ENCODE peak calls at places on chromosomes 16 and 17, in five cellular contexts. M, E, H, A and X are unnamed samples. For H3K4me1, the result is how much of the 10 kb centered on the place peaks cover.

GRCh38 chr17:79607941-79608728 is 2.7 kb downstream of the RBFOX3 start:
- DNase-seq in M (no peak), E (no peak), H (peak), A (no peak), X (no peak)

GRCh38 chr17:64061157-64061898 is 40.9 kb upstream of the ICAM2 start:
- DNase-seq in M (no peak), E (no peak), H (no peak), A (no peak), X (peak)

GRCh38 chr17:65236321-65236720 is 99.2 kb downstream of the RGS9 start:
- DNase-seq in M (no peak), E (no peak), H (no peak), A (no peak), X (no peak)

GRCh38 chr16:75555213-75555706 is 792 bp downstream of the TMEM231 start:
- DNase-seq in M (peak), E (peak), H (peak), A (peak), X (peak)

GRCh38 chr17:77831497-77832179 is 126.9 kb upstream of the TNRC6C start:
- DNase-seq in M (no peak), E (no peak), H (no peak), A (peak), X (no peak)

GRCh38 chr17:47821424-47822379 is at the start of gene OSBPL7:
- DNase-seq in M (peak), E (peak), H (peak), A (peak), X (peak)

GRCh38 chr17:1241904-1242303 is 28.3 kb upstream of the BHLHA9 start:
- DNase-seq in M (no peak), E (peak), H (no peak), A (no peak), X (no peak)

GRCh38 chr17:64281962-64282752 is 19.1 kb upstream of the TEX2 start:
- DNase-seq in M (no peak), E (peak), H (peak), A (no peak), X (peak)

GRCh38 chr16:17062676-17063075 is 408.1 kb downstream of the XYLT1 start:
- DNase-seq in M (no peak), E (no peak), H (no peak), A (no peak), X (no peak)

GRCh38 chr17:75181608-75182318 is 996 bp downstream of the SUMO2 start:
- DNase-seq in M (no peak), E (peak), H (no peak), A (no peak), X (peak)

GRCh38 chr16:90046971-90047713 is 27.9 kb upstream of the DBNDD1 start:
- DNase-seq in M (peak), E (peak), H (peak), A (no peak), X (no peak)

GRCh38 chr16:57038151-57038550 is 48.8 kb downstream of the NLRC5 start:
- DNase-seq in M (no peak), E (no peak), H (no peak), A (no peak), X (no peak)

GRCh38 chr16:55508941-55509920 is at the start of gene LPCAT2:
- DNase-seq in M (peak), E (peak), H (peak), A (peak), X (no peak)

GRCh38 chr17:19724501-19725420 is 8.4 kb upstream of the SLC47A2 start:
- DNase-seq in M (peak), E (peak), H (peak), A (peak), X (peak)

GRCh38 chr17:62629556-62630364 is 2.3 kb downstream of the MRC2 start:
- DNase-seq in M (no peak), E (no peak), H (no peak), A (no peak), X (no peak)

DNA sequence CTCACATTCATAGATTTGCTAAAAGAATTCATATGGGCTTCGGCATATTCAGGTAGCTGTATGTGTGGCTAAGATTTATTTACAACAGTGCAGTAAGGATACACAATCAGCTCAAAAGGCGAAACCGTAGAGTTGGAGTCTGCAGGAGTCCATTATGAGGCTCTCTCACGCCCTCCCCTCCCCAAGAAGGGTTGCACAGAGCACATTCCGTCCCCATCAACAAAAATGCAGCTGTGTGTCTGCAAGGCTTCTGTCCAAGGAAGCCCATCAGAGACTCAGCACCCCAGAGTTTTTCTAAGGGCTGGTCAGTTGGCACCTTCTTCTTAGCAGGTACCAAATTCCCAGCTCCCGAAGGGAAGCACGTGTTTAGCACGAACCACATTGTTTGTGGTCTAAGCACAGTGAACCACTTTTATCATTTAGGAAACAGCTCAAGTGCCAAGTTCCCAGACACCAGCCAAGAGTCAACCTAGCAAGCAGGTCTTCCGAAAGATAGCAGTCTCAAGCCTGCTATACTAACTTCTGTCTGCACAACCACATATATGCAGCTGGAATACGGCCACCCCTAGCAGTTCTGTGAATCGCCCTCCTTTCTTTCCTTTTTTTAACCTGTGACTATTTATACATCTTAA is 28.5 kb upstream of the MEAK7 start:
- DNase-seq in M (no peak), E (no peak), H (no peak), A (no peak), X (no peak)
- H3K4me1 ChIP-seq in M (under half), E (under half), H (under half), A (under half), X (under half)

GRCh38 chr16:31876955-31877828 is 3.6 kb downstream of the ZNF267 start:
- DNase-seq in M (no peak), E (no peak), H (no peak), A (no peak), X (peak)

GRCh38 chr16:31877876-31878642 is 4.5 kb downstream of the ZNF267 start:
- DNase-seq in M (no peak), E (no peak), H (no peak), A (no peak), X (no peak)

GRCh38 chr16:31875112-31875803 is 1.7 kb downstream of the ZNF267 start:
- DNase-seq in M (no peak), E (no peak), H (no peak), A (no peak), X (no peak)

GRCh38 chr16:31880322-31880979 is 6.8 kb downstream of the ZNF267 start:
- DNase-seq in M (no peak), E (no peak), H (no peak), A (no peak), X (no peak)

GRCh38 chr16:31879937-31880321 is 6.3 kb downstream of the ZNF267 start:
- DNase-seq in M (no peak), E (no peak), H (no peak), A (no peak), X (no peak)
- H3K27ac ChIP-seq in M (no peak), E (no peak), H (no peak), A (peak), X (peak)

GRCh38 chr16:85738878-85739715 is 11.8 kb downstream of the C16orf74 start:
- DNase-seq in M (no peak), E (no peak), H (no peak), A (no peak), X (no peak)
- H3K4me1 ChIP-seq in M (under half), E (under half), H (under half), A (under half), X (under half)

GRCh38 chr17:76700627-76701470 is 9.9 kb downstream of the MXRA7 start:
- DNase-seq in M (peak), E (peak), H (peak), A (no peak), X (no peak)

GRCh38 chr17:76701471-76701967 is 9.2 kb downstream of the MXRA7 start:
- DNase-seq in M (peak), E (no peak), H (peak), A (no peak), X (no peak)

GRCh38 chr17:76704799-76705198 is 6.0 kb downstream of the MXRA7 start:
- DNase-seq in M (no peak), E (no peak), H (no peak), A (no peak), X (no peak)

GRCh38 chr17:76700290-76700626 is 10.5 kb downstream of the MXRA7 start:
- DNase-seq in M (no peak), E (no peak), H (no peak), A (no peak), X (no peak)

GRCh38 chr17:76702941-76703637 is 7.7 kb downstream of the MXRA7 start:
- DNase-seq in M (peak), E (no peak), H (peak), A (no peak), X (no peak)
- H3K27ac ChIP-seq in M (no peak), E (peak), H (peak), A (no peak), X (no peak)

DNA sequence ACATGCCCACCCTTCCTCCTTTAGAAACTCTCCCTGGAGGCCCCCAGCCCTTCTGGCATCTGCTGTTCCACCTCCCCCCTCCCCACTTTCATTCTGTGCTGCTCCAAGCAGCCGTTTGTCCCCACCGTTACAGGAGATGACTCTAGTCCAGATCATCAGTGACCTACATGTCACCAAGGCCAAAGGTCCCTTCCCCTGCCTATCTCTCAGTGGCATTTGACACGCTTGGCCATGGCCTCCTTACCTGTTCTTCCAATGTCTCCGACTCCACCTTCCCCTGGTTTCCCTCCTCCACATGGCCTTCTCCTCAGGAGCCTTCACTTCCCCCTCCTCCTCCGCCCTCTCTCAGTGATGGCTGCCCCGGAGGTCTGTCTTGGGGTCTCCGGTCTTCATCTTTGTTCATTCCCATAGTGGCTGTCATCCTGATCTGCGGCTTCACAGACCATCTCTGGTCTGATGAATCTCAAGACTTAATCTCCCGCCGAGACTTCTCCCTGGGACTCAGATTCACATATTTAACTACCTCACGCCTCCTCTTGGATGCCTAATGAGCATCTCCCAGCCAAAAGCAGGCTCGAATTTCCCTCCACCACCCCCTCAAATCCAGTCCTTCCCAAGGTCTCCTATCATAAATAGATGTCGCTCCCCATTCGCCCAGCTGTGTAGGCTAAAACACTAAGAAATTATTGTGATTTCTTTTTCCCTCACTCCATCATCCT is 9.6 kb downstream of the TMEM92 start:
- DNase-seq in M (peak), E (no peak), H (no peak), A (no peak), X (no peak)
- H3K4me1 ChIP-seq in M (under half), E (under half), H (under half), A (under half), X (under half)